ENCODE peak calls at places on chromosomes 16 and 17, in six cellular contexts. One of them, this sample, is unnamed.

GRCh38 chr17:60398227-60398959 is 6.5 kb upstream of the USP32 start:
- DNase-seq in IMR-90: no peak
- DNase-seq in A549: no peak
- DNase-seq in H54: no peak
- DNase-seq in adrenal gland: no peak
- DNase-seq in tibial nerve: no peak
- DNase-seq in this sample: no peak

GRCh38 chr17:41738801-41739112 is 4.3 kb upstream of the HAP1 start:
- DNase-seq in IMR-90: no peak
- DNase-seq in H54: no peak
- DNase-seq in adrenal gland: no peak
- DNase-seq in A549: no peak
- DNase-seq in tibial nerve: no peak
- DNase-seq in this sample: no peak

GRCh38 chr16:19174478-19174877 is 6.4 kb downstream of the SYT17 start:
- DNase-seq in adrenal gland: no peak
- DNase-seq in H54: no peak
- DNase-seq in A549: no peak
- DNase-seq in tibial nerve: no peak
- DNase-seq in IMR-90: no peak
- DNase-seq in this sample: no peak

GRCh38 chr16:19184823-19185509 is 16.9 kb downstream of the SYT17 start:
- DNase-seq in adrenal gland: no peak
- DNase-seq in A549: no peak
- DNase-seq in H54: no peak
- DNase-seq in tibial nerve: no peak
- DNase-seq in IMR-90: no peak
- DNase-seq in this sample: no peak

GRCh38 chr17:17127730-17128291 is 78.3 kb downstream of the PLD6 start:
- DNase-seq in adrenal gland: no peak
- DNase-seq in A549: no peak
- DNase-seq in H54: no peak
- DNase-seq in tibial nerve: no peak
- DNase-seq in IMR-90: peak; percentile 32
- DNase-seq in this sample: no peak

GRCh38 chr16:27849621-27850020 is 213.9 kb downstream of the GSG1L start:
- DNase-seq in tibial nerve: no peak
- DNase-seq in A549: no peak
- DNase-seq in IMR-90: no peak
- DNase-seq in H54: no peak
- DNase-seq in adrenal gland: no peak
- DNase-seq in this sample: no peak

GRCh38 chr17:1055231-1055630 is 58.3 kb downstream of the TIMM22 start:
- DNase-seq in adrenal gland: no peak
- DNase-seq in tibial nerve: no peak
- DNase-seq in H54: no peak
- DNase-seq in A549: no peak
- DNase-seq in IMR-90: no peak
- DNase-seq in this sample: no peak

GRCh38 chr16:57530104-57530522 is 6.3 kb downstream of the CCDC102A start:
- DNase-seq in tibial nerve: no peak
- DNase-seq in H54: peak; percentile 92
- DNase-seq in IMR-90: peak; percentile 76
- DNase-seq in A549: no peak
- DNase-seq in adrenal gland: no peak
- DNase-seq in this sample: no peak

GRCh38 chr17:62644487-62645173 is 17.2 kb downstream of the MRC2 start:
- DNase-seq in A549: no peak
- DNase-seq in adrenal gland: no peak
- DNase-seq in IMR-90: no peak
- DNase-seq in tibial nerve: no peak
- DNase-seq in H54: no peak
- DNase-seq in this sample: no peak

GRCh38 chr17:8829036-8829941 is 30.1 kb upstream of the MFSD6L start:
- DNase-seq in tibial nerve: no peak
- DNase-seq in IMR-90: no peak
- DNase-seq in A549: no peak
- DNase-seq in adrenal gland: no peak
- DNase-seq in H54: no peak
- DNase-seq in this sample: no peak

GRCh38 chr16:62955033-62955349 is 918.8 kb upstream of the CDH8 start:
- DNase-seq in IMR-90: no peak
- DNase-seq in H54: no peak
- DNase-seq in A549: no peak
- DNase-seq in tibial nerve: no peak
- DNase-seq in adrenal gland: no peak
- DNase-seq in this sample: no peak

GRCh38 chr16:77789085-77789611 is 784 bp downstream of the VAT1L start:
- DNase-seq in tibial nerve: no peak
- DNase-seq in H54: no peak
- DNase-seq in IMR-90: no peak
- DNase-seq in A549: no peak
- DNase-seq in adrenal gland: no peak
- DNase-seq in this sample: no peak

GRCh38 chr17:42548070-42548837 is 4.5 kb upstream of the HSD17B1 start:
- DNase-seq in IMR-90: no peak
- DNase-seq in H54: no peak
- DNase-seq in A549: peak; percentile 96
- DNase-seq in tibial nerve: no peak
- DNase-seq in adrenal gland: peak; percentile 81
- DNase-seq in this sample: peak; percentile 57

GRCh38 chr16:19033761-19034160 is 33.7 kb upstream of the COQ7 start:
- DNase-seq in IMR-90: no peak
- DNase-seq in adrenal gland: no peak
- DNase-seq in A549: no peak
- DNase-seq in H54: no peak
- DNase-seq in tibial nerve: no peak
- DNase-seq in this sample: no peak

GRCh38 chr16:77775911-77776909 is 12.2 kb upstream of the VAT1L start:
- DNase-seq in tibial nerve: no peak
- DNase-seq in IMR-90: peak; percentile 65
- DNase-seq in A549: no peak
- DNase-seq in adrenal gland: peak; percentile 53
- DNase-seq in H54: no peak
- DNase-seq in this sample: no peak

GRCh38 chr16:2963611-2964415 is at the start of gene KREMEN2:
- DNase-seq in IMR-90: no peak
- DNase-seq in A549: peak; percentile 82
- DNase-seq in tibial nerve: no peak
- DNase-seq in adrenal gland: no peak
- DNase-seq in H54: peak; percentile 95
- DNase-seq in this sample: no peak

GRCh38 chr17:325270-325976 is 27.2 kb downstream of the RPH3AL start:
- DNase-seq in IMR-90: no peak
- DNase-seq in A549: no peak
- DNase-seq in tibial nerve: no peak
- DNase-seq in adrenal gland: peak; percentile 3
- DNase-seq in H54: no peak
- DNase-seq in this sample: no peak

GRCh38 chr16:9469512-9469911 is 378.1 kb downstream of the HAPSTR1 start:
- DNase-seq in IMR-90: no peak
- DNase-seq in adrenal gland: peak; percentile 14
- DNase-seq in tibial nerve: no peak
- DNase-seq in H54: no peak
- DNase-seq in A549: no peak
- DNase-seq in this sample: no peak

GRCh38 chr16:85746431-85747227 is 4.3 kb downstream of the C16orf74 start:
- DNase-seq in H54: peak; percentile 87
- DNase-seq in tibial nerve: no peak
- DNase-seq in A549: peak; percentile 51
- DNase-seq in adrenal gland: no peak
- DNase-seq in IMR-90: peak; percentile 44
- DNase-seq in this sample: no peak

GRCh38 chr17:82434216-82434565 is 15.8 kb upstream of the OGFOD3 start:
- DNase-seq in IMR-90: no peak
- DNase-seq in A549: no peak
- DNase-seq in tibial nerve: no peak
- DNase-seq in H54: no peak
- DNase-seq in adrenal gland: no peak
- DNase-seq in this sample: no peak

GRCh38 chr16:2499890-2500633 is 13.7 kb upstream of the ATP6V0C start:
- DNase-seq in tibial nerve: no peak
- DNase-seq in A549: no peak
- DNase-seq in H54: no peak
- DNase-seq in adrenal gland: no peak
- DNase-seq in IMR-90: no peak
- DNase-seq in this sample: no peak

GRCh38 chr17:41415833-41416335 is 8.5 kb downstream of the KRT37 start:
- DNase-seq in H54: no peak
- DNase-seq in tibial nerve: peak; percentile 63
- DNase-seq in adrenal gland: peak; percentile 57
- DNase-seq in IMR-90: peak; percentile 55
- DNase-seq in A549: no peak
- DNase-seq in this sample: no peak

GRCh38 chr17:74987909-74988711 is 678 bp downstream of the CDR2L start:
- DNase-seq in H54: no peak
- DNase-seq in IMR-90: peak; percentile 76
- DNase-seq in A549: no peak
- DNase-seq in adrenal gland: peak; percentile 80
- DNase-seq in tibial nerve: peak; percentile 78
- DNase-seq in this sample: peak; percentile 68

GRCh38 chr17:74990581-74991105 is 3.2 kb downstream of the CDR2L start:
- DNase-seq in H54: no peak
- DNase-seq in A549: no peak
- DNase-seq in adrenal gland: no peak
- DNase-seq in IMR-90: no peak
- DNase-seq in tibial nerve: no peak
- DNase-seq in this sample: no peak

GRCh38 chr17:74992223-74992622 is 4.8 kb downstream of the CDR2L start:
- DNase-seq in A549: no peak
- DNase-seq in tibial nerve: no peak
- DNase-seq in adrenal gland: no peak
- DNase-seq in H54: no peak
- DNase-seq in IMR-90: no peak
- DNase-seq in this sample: no peak

GRCh38 chr17:74986206-74986576 is 1.2 kb upstream of the CDR2L start:
- DNase-seq in H54: no peak
- DNase-seq in tibial nerve: no peak
- DNase-seq in adrenal gland: no peak
- DNase-seq in IMR-90: no peak
- DNase-seq in A549: no peak
- DNase-seq in this sample: no peak

DNA sequence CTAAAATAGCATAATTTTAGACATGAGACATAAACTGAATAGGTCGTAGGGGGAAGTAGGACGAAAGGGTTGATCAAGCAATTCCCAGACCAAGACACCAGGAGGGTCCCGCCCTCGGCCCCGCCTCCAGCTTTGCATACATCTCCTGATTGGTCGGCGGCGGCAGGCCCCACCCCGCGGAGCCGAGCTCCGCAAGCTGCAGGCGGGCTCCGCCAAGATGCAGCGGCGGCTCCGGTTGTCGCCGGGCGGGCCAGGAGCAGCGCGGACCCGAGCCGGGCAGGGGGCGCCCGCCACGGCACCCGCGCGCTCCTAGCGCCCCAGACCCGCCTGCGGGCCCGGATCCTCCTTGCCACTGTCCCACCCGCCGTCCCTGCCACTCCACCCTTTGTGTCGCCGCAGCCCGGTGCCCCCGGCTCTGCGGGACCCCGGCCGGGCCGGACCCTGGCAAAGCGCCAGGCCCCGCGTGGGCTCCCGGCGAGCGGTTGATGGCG is at the start of gene CDR2L:
- DNase-seq in A549: peak; percentile 94
- DNase-seq in H54: peak; percentile 99
- DNase-seq in IMR-90: peak; percentile 89
- DNase-seq in tibial nerve: peak; percentile 98
- DNase-seq in adrenal gland: peak; percentile 98
- DNase-seq in this sample: peak; percentile 95
- TF ChIP-seq POLR2A in A549: peak; percentile 95
- TF ChIP-seq POLR2A in H54: peak; percentile 95
- TF ChIP-seq POLR2A in IMR-90: peak; percentile 81
- TF ChIP-seq POLR2A in tibial nerve: peak; percentile 96
- TF ChIP-seq POLR2A in adrenal gland: peak; percentile 89
- TF ChIP-seq POLR2A in this sample: peak; percentile 35

GRCh38 chr17:29617125-29617480 is 5.6 kb downstream of the CORO6 start:
- DNase-seq in H54: no peak
- DNase-seq in IMR-90: peak; percentile 38
- DNase-seq in adrenal gland: peak; percentile 77
- DNase-seq in A549: peak; percentile 84
- DNase-seq in tibial nerve: peak; percentile 69
- DNase-seq in this sample: peak; percentile 87
- TF ChIP-seq POLR2A in H54: no peak
- TF ChIP-seq POLR2A in IMR-90: no peak
- TF ChIP-seq POLR2A in adrenal gland: no peak
- TF ChIP-seq POLR2A in A549: peak; percentile 21
- TF ChIP-seq POLR2A in tibial nerve: peak; percentile 45
- TF ChIP-seq POLR2A in this sample: no peak

DNA sequence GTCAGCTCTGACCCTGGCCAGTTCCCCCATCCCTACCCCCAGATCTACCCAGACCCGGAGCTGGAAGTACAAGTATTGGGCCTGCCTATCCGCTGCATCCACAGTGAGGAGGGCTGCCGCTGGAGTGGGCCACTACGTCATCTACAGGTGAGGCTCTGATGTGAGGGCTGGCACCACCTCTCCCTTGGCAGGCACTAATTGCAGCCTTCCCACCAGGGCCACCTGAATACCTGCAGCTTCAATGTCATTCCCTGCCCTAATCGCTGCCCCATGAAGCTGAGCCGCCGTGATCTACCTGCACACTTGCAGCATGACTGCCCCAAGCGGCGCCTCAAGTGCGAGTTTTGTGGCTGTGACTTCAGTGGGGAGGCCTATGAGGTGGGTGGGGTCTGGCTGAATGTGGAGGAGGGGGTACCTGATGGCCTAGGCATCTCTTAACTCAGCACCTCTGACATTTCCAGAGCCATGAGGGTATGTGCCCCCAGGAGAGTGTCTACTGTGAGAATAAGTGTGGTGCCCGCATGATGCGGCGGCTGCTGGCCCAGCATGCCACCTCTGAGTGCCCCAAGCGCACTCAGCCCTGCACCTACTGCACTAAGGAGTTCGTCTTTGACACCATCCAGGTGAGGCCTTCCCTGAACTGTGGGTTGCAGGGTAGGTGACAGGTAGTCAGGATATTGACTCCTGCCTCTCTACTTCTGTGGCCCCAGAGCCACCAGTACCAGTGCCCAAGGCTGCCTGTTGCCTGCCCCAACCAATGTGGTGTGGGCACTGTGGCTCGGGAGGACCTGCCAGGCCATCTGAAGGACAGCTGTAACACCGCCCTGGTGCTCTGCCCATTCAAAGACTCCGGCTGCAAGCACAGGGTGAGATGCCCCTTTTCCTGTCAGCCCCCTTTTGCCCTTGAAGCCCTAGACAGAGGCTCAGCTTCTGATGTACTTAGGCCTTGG is 4.3 kb downstream of the TRAF4 start:
- DNase-seq in H54: no peak
- DNase-seq in adrenal gland: no peak
- DNase-seq in A549: no peak
- DNase-seq in tibial nerve: no peak
- DNase-seq in IMR-90: no peak
- DNase-seq in this sample: no peak
- TF ChIP-seq POLR2A in H54: no peak
- TF ChIP-seq POLR2A in adrenal gland: no peak
- TF ChIP-seq POLR2A in A549: no peak
- TF ChIP-seq POLR2A in tibial nerve: no peak
- TF ChIP-seq POLR2A in IMR-90: no peak
- TF ChIP-seq POLR2A in this sample: no peak

GRCh38 chr17:5701371-5701770 is 117.1 kb upstream of the NLRP1 start:
- DNase-seq in IMR-90: no peak
- DNase-seq in A549: no peak
- DNase-seq in adrenal gland: peak; percentile 19
- DNase-seq in H54: no peak
- DNase-seq in tibial nerve: no peak
- DNase-seq in this sample: no peak
- TF ChIP-seq POLR2A in IMR-90: no peak
- TF ChIP-seq POLR2A in A549: no peak
- TF ChIP-seq POLR2A in adrenal gland: no peak
- TF ChIP-seq POLR2A in H54: no peak
- TF ChIP-seq POLR2A in tibial nerve: no peak
- TF ChIP-seq POLR2A in this sample: no peak